ENCODE peak calls at places on chromosome 17, in four cellular contexts. C, L, E and F are unnamed samples.

GRCh38 chr17:28925912-28926365 is 23.1 kb upstream of the DHRS13 start:
- DNase-seq in C (no peak), L (no peak), E (no peak), F (no peak)

GRCh38 chr17:45168991-45169752 is 7.5 kb downstream of the HEXIM2 start:
- DNase-seq in C (no peak), L (no peak), E (no peak), F (no peak)

GRCh38 chr17:42067371-42068180 is 17.2 kb upstream of the C17orf113 start:
- DNase-seq in L (peak; percentile 77), E (peak; percentile 67), C (peak; percentile 74), F (peak; percentile 40)

GRCh38 chr17:28574536-28574935 is 2.2 kb downstream of the ALDOC start:
- DNase-seq in C (no peak), E (peak; percentile 20), L (no peak), F (no peak)

GRCh38 chr17:56358651-56359050 is 205.4 kb downstream of the ANKFN1 start:
- DNase-seq in E (no peak), L (no peak), C (no peak), F (no peak)

GRCh38 chr17:3772764-3773163 is 28.2 kb downstream of the ITGAE start:
- DNase-seq in E (no peak), L (no peak), C (no peak), F (no peak)

GRCh38 chr17:51365090-51365489 is 104.7 kb downstream of the UTP18 start:
- DNase-seq in E (no peak), L (no peak), C (no peak), F (no peak)

GRCh38 chr17:74032222-74032621 is 171.3 kb upstream of the RPL38 start:
- DNase-seq in L (no peak), E (no peak), C (no peak), F (no peak)

GRCh38 chr17:82301300-82301915 is 16.0 kb downstream of the CD7 start:
- DNase-seq in L (no peak), C (no peak), E (no peak), F (no peak)

GRCh38 chr17:83133302-83134121 is 54.1 kb downstream of the METRNL start:
- DNase-seq in C (no peak), L (no peak), E (no peak), F (no peak)

GRCh38 chr17:42132941-42133340 is 10.3 kb downstream of the HSPB9 start:
- DNase-seq in L (no peak), C (peak; percentile 81), E (no peak), F (peak; percentile 68)

GRCh38 chr17:319266-319665 is 33.3 kb downstream of the RPH3AL start:
- DNase-seq in C (no peak), L (no peak), E (no peak), F (peak; percentile 33)

GRCh38 chr17:82655038-82655479 is 6.8 kb upstream of the WDR45B start:
- DNase-seq in L (no peak), C (peak; percentile 74), E (no peak), F (no peak)

GRCh38 chr17:6713130-6713917 is at the start of gene SLC13A5:
- DNase-seq in E (peak; percentile 33), L (no peak), C (no peak), F (no peak)

GRCh38 chr17:60749050-60749449 is 71.4 kb downstream of the BCAS3 start:
- DNase-seq in E (no peak), C (no peak), L (no peak), F (no peak)

GRCh38 chr17:47316316-47316715 is 7.4 kb upstream of the EFCAB13 start:
- DNase-seq in E (no peak), C (no peak), L (no peak), F (no peak)

GRCh38 chr17:72682597-72682996 is 409.9 kb downstream of the SLC39A11 start:
- DNase-seq in L (no peak), C (no peak), E (no peak), F (no peak)

GRCh38 chr17:38558751-38559024 is 47.1 kb downstream of the SRCIN1 start:
- DNase-seq in E (no peak), C (no peak), L (peak; percentile 6), F (no peak)

GRCh38 chr17:18963126-18964017 is 11.4 kb downstream of the SLC5A10 start:
- DNase-seq in C (no peak), E (no peak), L (no peak), F (no peak)

GRCh38 chr17:82090549-82091263 is 7.3 kb downstream of the FASN start:
- DNase-seq in E (no peak), C (no peak), L (no peak), F (no peak)

GRCh38 chr17:2067048-2067452 is 12.1 kb downstream of the HIC1 start:
- DNase-seq in E (no peak), C (no peak), L (no peak), F (no peak)

GRCh38 chr17:21595086-21595485 is 97.2 kb upstream of the KCNJ18 start:
- DNase-seq in E (no peak), C (no peak), L (no peak), F (no peak)

GRCh38 chr17:58640202-58640601 is 51.6 kb downstream of the TEX14 start:
- DNase-seq in L (no peak), E (no peak), C (no peak), F (no peak)

GRCh38 chr17:58632324-58633314 is 59.2 kb downstream of the TEX14 start:
- DNase-seq in L (no peak), C (no peak), E (no peak), F (no peak)

GRCh38 chr17:58641937-58642336 is 49.9 kb downstream of the TEX14 start:
- DNase-seq in L (no peak), E (no peak), C (no peak), F (no peak)

GRCh38 chr17:58639681-58640080 is 52.2 kb downstream of the TEX14 start:
- DNase-seq in C (no peak), L (no peak), E (no peak), F (no peak)

DNA sequence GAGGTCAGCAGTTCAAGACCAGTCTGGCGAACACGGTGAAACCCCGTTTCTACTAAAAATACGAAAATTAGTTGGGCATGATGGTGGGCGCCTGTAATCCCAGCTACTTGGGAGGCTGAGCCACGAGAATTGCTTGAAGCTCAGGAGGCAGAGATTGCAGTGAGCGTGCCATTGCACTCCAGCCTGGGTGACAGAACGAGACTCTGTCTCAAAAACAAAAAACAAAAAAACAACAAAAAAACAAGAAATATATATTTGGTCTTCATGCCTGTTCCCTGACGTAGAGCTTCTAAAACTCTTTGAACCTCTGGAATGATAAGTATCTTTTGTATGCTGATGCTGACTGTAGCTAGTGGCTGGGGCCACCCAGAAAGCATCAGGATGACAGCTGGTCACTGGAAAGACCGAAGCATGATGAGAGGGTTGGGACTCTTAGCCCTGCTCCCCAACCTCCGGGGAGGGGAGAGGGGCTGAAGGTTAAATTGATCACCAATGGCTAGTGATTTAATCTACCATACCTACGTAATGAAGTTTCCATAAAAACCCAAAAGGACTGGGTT is 54.8 kb downstream of the TEX14 start:
- DNase-seq in E (no peak), L (no peak), C (no peak), F (no peak)
- H3K4me3 ChIP-seq in E (no peak overlapping the region), L (no peak overlapping the region), C (no peak overlapping the region), F (no peak overlapping the region)

GRCh38 chr17:4786516-4786915 is 352 bp upstream of the VMO1 start:
- DNase-seq in L (no peak), E (no peak), C (no peak), F (no peak)

GRCh38 chr17:4780325-4781010 is 5.7 kb downstream of the VMO1 start:
- DNase-seq in C (no peak), E (no peak), L (no peak), F (no peak)

GRCh38 chr17:4786111-4786491 is at the start of gene VMO1:
- DNase-seq in E (peak; percentile 32), C (no peak), L (no peak), F (peak; percentile 43)

GRCh38 chr17:4785311-4786110 is 653 bp downstream of the VMO1 start:
- DNase-seq in L (no peak), E (no peak), C (no peak), F (no peak)

DNA sequence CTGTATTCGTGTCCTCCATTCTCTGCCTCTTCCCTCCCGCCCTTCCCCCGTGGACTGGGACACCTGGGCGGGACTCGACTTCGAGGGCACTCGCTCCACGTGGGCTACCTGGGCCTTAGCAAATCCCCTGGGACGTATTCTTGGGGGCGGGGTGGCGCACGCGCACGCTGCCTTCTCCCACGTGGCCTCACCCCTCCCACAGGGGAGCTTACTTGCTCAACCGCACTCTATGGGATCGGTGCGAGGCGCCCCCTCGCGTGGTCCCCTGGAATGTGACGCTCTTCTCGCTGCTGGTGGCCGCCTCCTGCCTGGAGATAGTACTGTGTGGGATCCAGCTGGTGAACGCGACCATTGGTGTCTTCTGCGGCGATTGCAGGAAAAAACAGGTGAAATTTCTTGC is 3.5 kb downstream of the VMO1 start:
- DNase-seq in C (no peak), L (no peak), E (peak; percentile 29), F (no peak)
- TF ChIP-seq CTCF in C (no peak), L (no peak), E (no peak), F (no peak)

DNA sequence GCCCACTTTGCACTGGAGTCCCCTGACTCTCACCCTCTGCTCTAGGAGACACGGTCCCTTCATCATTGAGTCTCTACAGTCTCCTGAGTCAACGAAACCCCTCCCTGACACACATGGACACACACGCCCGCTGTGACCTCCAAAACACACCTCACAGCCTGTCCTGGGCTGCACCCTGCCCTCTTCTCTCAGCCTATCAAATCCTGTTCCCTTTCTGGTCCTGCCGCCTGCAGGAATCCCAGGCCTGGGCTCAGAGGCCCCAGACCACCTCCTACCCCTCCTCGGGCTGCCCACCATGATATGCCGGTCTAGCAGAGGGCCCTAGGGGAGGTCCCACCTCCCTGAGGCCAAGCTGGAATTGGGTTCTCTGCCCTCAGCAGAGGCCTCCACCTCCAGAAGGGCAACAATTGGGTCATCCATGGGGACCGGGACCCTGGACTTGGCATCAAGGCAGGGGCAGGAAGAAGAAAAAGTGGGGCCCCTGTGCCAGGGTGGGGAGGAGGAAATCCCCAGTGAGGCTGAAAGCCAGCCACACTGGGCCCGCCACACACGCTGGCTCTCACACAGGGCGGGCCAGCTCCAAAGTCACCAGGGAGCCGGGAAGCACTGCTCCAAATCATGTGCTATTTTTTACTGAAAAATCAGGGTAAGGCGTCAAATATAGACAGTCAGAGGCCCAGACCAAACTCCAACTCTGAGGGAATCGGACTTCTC is 3.4 kb downstream of the PPP1R9B start:
- DNase-seq in C (no peak), L (no peak), E (no peak), F (no peak)
- H3K4me3 ChIP-seq in C (peak overlapping the region; percentile 84), L (peak overlapping the region; percentile 93), E (peak overlapping the region; percentile 89), F (peak overlapping the region; percentile 93)

DNA sequence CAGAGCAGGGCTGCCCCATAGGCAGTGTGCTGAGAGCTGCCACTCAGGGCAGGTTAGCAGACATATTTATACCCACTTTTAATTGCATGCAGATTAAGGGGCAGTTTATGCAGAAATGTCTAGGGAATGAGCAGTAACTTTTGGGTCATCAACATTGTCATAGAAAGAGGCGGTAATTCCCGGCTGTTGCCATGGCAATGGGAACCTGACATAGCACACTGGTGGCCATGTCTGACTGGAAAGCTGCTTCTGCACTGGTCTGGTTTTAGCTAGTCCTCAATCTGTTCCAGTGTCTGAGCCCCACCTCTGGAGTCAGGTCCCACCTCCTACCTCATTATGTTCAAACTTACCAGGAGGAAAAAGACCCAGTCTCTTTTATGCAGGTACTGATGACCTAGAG is 31.5 kb upstream of the TNRC6C start:
- DNase-seq in L (no peak), C (no peak), E (no peak), F (no peak)
- TF ChIP-seq CTCF in L (no peak), C (no peak), E (no peak), F (no peak)

GRCh38 chr17:10118788-10119130 is 79.6 kb downstream of the GAS7 start:
- DNase-seq in L (no peak), C (no peak), E (no peak), F (no peak)
- H3K4me3 ChIP-seq in L (no peak overlapping the region), C (no peak overlapping the region), E (no peak overlapping the region), F (no peak overlapping the region)

GRCh38 chr17:48992433-48992832 is 4.8 kb upstream of the IGF2BP1 start:
- DNase-seq in L (no peak), E (no peak), C (no peak), F (no peak)
- TF ChIP-seq CTCF in L (no peak), E (no peak), C (no peak), F (no peak)